ENCODE peak calls at places on chromosomes 11 and 22, in six cellular contexts. N is Ammon's horn; H is non-pigmented ciliary epithelial cell; X is substantia nigra; S is germinal center; D is effector CD8-positive, alpha-beta T cell. V is an unnamed sample.

GRCh38 chr11:119497717-119498116 is 74.7 kb upstream of the THY1 start:
- DNase-seq in N (no peak), H (no peak), X (no peak), S (no peak), D (no peak), V (no peak)

GRCh38 chr22:26672060-26672471 is 14.7 kb downstream of the MIAT start:
- DNase-seq in N (no peak), H (no peak), X (no peak), S (no peak), D (no peak), V (no peak)

GRCh38 chr22:29871684-29872083 is 11.3 kb upstream of the MTMR3 start:
- DNase-seq in N (peak), H (no peak), X (no peak), S (no peak), D (no peak), V (no peak)

GRCh38 chr11:8683115-8683807 is 669 bp downstream of the RPL27A start:
- DNase-seq in N (no peak), H (no peak), X (no peak), S (no peak), D (no peak), V (no peak)

GRCh38 chr11:66915866-66916265 is 42.3 kb downstream of the PC start:
- DNase-seq in N (peak), H (no peak), X (no peak), S (no peak), D (no peak), V (no peak)

GRCh38 chr11:102197759-102198158 is 87.5 kb downstream of the YAP1 start:
- DNase-seq in N (peak), H (no peak), X (no peak), S (no peak), D (no peak), V (no peak)

GRCh38 chr22:38924197-38924952 is 33.0 kb upstream of the APOBEC3A start:
- DNase-seq in N (peak), H (peak), X (no peak), S (no peak), D (no peak), V (no peak)

GRCh38 chr11:118618991-118619375 is 11.6 kb downstream of the PHLDB1 start:
- DNase-seq in N (no peak), H (no peak), X (no peak), S (no peak), D (no peak), V (no peak)

GRCh38 chr11:57798905-57799559 is 37.4 kb downstream of the CTNND1 start:
- DNase-seq in N (peak), H (no peak), X (no peak), S (no peak), D (no peak), V (no peak)

GRCh38 chr11:577611-577894 is 1.3 kb downstream of the PHRF1 start:
- DNase-seq in N (no peak), H (no peak), X (no peak), S (no peak), D (no peak), V (no peak)

GRCh38 chr11:9285850-9286587 is 20.9 kb upstream of the DENND5A start:
- DNase-seq in N (no peak), H (no peak), X (no peak), S (no peak), D (no peak), V (no peak)

GRCh38 chr11:94493146-94493442 is 550 bp downstream of the MRE11 start:
- DNase-seq in N (no peak), H (no peak), X (no peak), S (no peak), D (no peak), V (no peak)

GRCh38 chr11:117633186-117633585 is 163.8 kb downstream of the DSCAML1 start:
- DNase-seq in N (no peak), H (no peak), X (no peak), S (no peak), D (no peak), V (no peak)

GRCh38 chr22:28441720-28442263 is 237.8 kb downstream of the TTC28 start:
- DNase-seq in N (peak), H (no peak), X (no peak), S (no peak), D (no peak), V (no peak)

V was measured in stimulated activated CD4-positive, alpha-beta T cell treated with anti-CD3 and anti-CD28 coated beads, Interleukin-12 subunit alpha, Interleukin-12 subunit beta, amount 100 ng/mL, for 24 hours.